ENCODE peak calls at places on chromosomes 1 and 21, in seven cellular contexts. D is colonic mucosa, Z is tibial nerve, R is keratinocyte, K is ascending aorta, F is pancreas, J is OCI-LY7. N is an unnamed sample. For H3K4me1, the result is how much of the 10 kb centered on the place peaks cover.

GRCh38 chr1:161185282-161185682 is 8.0 kb upstream of the B4GALT3 start:
- DNase-seq in D (peak), R (no peak), Z (peak), K (peak), F (no peak), J (peak), N (peak)

GRCh38 chr1:23638188-23638619 is 53.4 kb upstream of the RPL11 start:
- DNase-seq in K (no peak), R (no peak), D (no peak), Z (peak), F (no peak), J (peak), N (no peak)

GRCh38 chr1:208243522-208243850 is 698 bp downstream of the PLXNA2 start:
- DNase-seq in F (no peak), Z (no peak), J (no peak), D (no peak), K (no peak), R (no peak), N (no peak)

GRCh38 chr1:22166439-22166838 is 23.5 kb upstream of the WNT4 start:
- DNase-seq in Z (no peak), R (no peak), F (no peak), K (no peak), J (no peak), D (no peak), N (no peak)

GRCh38 chr1:237875291-237875690 is 15.4 kb downstream of the ZP4 start:
- DNase-seq in D (no peak), Z (no peak), K (no peak), F (no peak), R (no peak), J (no peak), N (no peak)

GRCh38 chr1:14810631-14811325 is 212.3 kb downstream of the KAZN start:
- DNase-seq in Z (no peak), D (no peak), R (no peak), J (no peak), F (no peak), K (no peak), N (no peak)

GRCh38 chr1:31227891-31228290 is 11.8 kb downstream of the NKAIN1 start:
- DNase-seq in D (no peak), F (no peak), Z (no peak), J (no peak), R (no peak), K (no peak), N (no peak)

GRCh38 chr21:39136711-39137110 is 46.5 kb downstream of the PSMG1 start:
- DNase-seq in K (no peak), D (no peak), F (no peak), J (no peak), R (no peak), Z (no peak), N (no peak)

GRCh38 chr1:173421266-173421665 is 55.9 kb upstream of the PRDX6 start:
- DNase-seq in R (no peak), Z (no peak), F (no peak), K (no peak), J (no peak), D (no peak), N (no peak)

GRCh38 chr1:231053493-231054162 is 13.6 kb upstream of the FAM89A start:
- DNase-seq in F (peak), K (no peak), R (no peak), D (peak), Z (peak), J (no peak), N (no peak)

GRCh38 chr1:27564710-27565649 is 39.0 kb downstream of the AHDC1 start:
- DNase-seq in D (no peak), R (no peak), K (no peak), J (no peak), F (no peak), Z (no peak), N (peak)

GRCh38 chr21:16116798-16117197 is 387.0 kb downstream of the USP25 start:
- DNase-seq in J (no peak), K (no peak), D (no peak), F (no peak), Z (no peak), R (no peak), N (no peak)

GRCh38 chr1:24903560-24903954 is 26.5 kb downstream of the RUNX3 start:
- DNase-seq in Z (no peak), D (no peak), R (no peak), J (no peak), K (peak), F (no peak), N (no peak)

GRCh38 chr21:45215214-45215613 is 72.5 kb downstream of the POFUT2 start:
- DNase-seq in Z (no peak), K (no peak), R (no peak), D (no peak), J (no peak), F (no peak), N (no peak)

GRCh38 chr1:18256318-18257235 is 149.0 kb downstream of the IGSF21 start:
- DNase-seq in F (peak), Z (peak), J (peak), D (peak), R (no peak), K (no peak), N (peak)

GRCh38 chr1:53327183-53327941 is 508 bp downstream of the LRP8 start:
- DNase-seq in K (no peak), Z (no peak), F (peak), D (peak), J (peak), R (no peak), N (no peak)

GRCh38 chr1:198205021-198205684 is 48.4 kb downstream of the NEK7 start:
- DNase-seq in F (no peak), J (no peak), D (no peak), R (no peak), K (no peak), Z (no peak), N (peak)

GRCh38 chr1:30779294-30780071 is 21.9 kb upstream of the LAPTM5 start:
- DNase-seq in D (peak), Z (peak), R (no peak), J (peak), F (peak), K (peak), N (peak)

GRCh38 chr1:199706826-199707606 is 320.5 kb upstream of the NR5A2 start:
- DNase-seq in J (no peak), F (no peak), R (no peak), K (no peak), D (no peak), Z (no peak), N (no peak)

GRCh38 chr1:42943166-42943565 is 15.5 kb downstream of the SLC2A1 start:
- DNase-seq in Z (no peak), R (peak), F (peak), J (no peak), K (peak), D (peak), N (peak)

GRCh38 chr1:147515046-147515869 is 26.0 kb upstream of the BCL9 start:
- DNase-seq in D (peak), F (peak), R (no peak), Z (no peak), J (peak), K (no peak), N (no peak)

GRCh38 chr1:36458910-36459309 is 5.3 kb downstream of the MRPS15 start:
- DNase-seq in F (no peak), R (no peak), K (no peak), Z (no peak), D (no peak), J (no peak), N (no peak)

GRCh38 chr1:96544831-96545221 is 176.8 kb upstream of the PTBP2 start:
- DNase-seq in R (no peak), D (no peak), K (no peak), Z (no peak), J (no peak), F (no peak), N (no peak)

GRCh38 chr1:173294853-173295252 is 87.7 kb upstream of the TNFSF4 start:
- DNase-seq in F (no peak), D (no peak), Z (no peak), J (no peak), R (no peak), K (no peak), N (no peak)

GRCh38 chr1:20587639-20588017 is 1.3 kb upstream of the CDA start:
- DNase-seq in K (no peak), J (no peak), D (peak), R (no peak), F (no peak), Z (peak), N (no peak)

GRCh38 chr1:59150537-59151386 is 146.1 kb upstream of the FGGY start:
- DNase-seq in K (peak), Z (peak), F (peak), D (peak), R (peak), J (no peak), N (peak)

GRCh38 chr1:113784104-113784779 is 25.0 kb upstream of the PHTF1 start:
- DNase-seq in Z (no peak), R (no peak), K (no peak), J (no peak), D (no peak), F (no peak), N (no peak)

GRCh38 chr1:170805957-170806662 is 129.2 kb upstream of the MROH9 start:
- DNase-seq in D (no peak), Z (peak), R (no peak), K (peak), J (no peak), F (no peak), N (no peak)

GRCh38 chr1:9825101-9826074 is 1.6 kb upstream of the CLSTN1 start:
- DNase-seq in D (peak), Z (peak), K (peak), F (peak), J (no peak), R (peak), N (peak)

GRCh38 chr1:207186503-207186902 is 82.5 kb downstream of the C4BPA start:
- DNase-seq in F (no peak), Z (no peak), D (no peak), R (no peak), K (no peak), J (no peak), N (no peak)

GRCh38 chr1:2483026-2483425 is 6.9 kb downstream of the PLCH2 start:
- DNase-seq in J (no peak), K (no peak), D (no peak), F (no peak), R (no peak), Z (no peak), N (no peak)

GRCh38 chr21:32083175-32083574 is 195.7 kb downstream of the MIS18A start:
- DNase-seq in J (no peak), F (no peak), R (no peak), K (no peak), D (no peak), Z (no peak), N (no peak)

GRCh38 chr1:227268943-227269342 is 49.3 kb downstream of the CDC42BPA start:
- DNase-seq in F (no peak), Z (no peak), K (no peak), R (no peak), J (no peak), D (no peak), N (no peak)

GRCh38 chr1:12185556-12186276 is 18.9 kb downstream of the TNFRSF1B start:
- DNase-seq in J (no peak), K (no peak), R (no peak), D (no peak), F (no peak), Z (no peak), N (no peak)
- H3K4me1 ChIP-seq in J (under half), K (under half), R (under half), D (under half), F (under half), Z (half or more), N (half or more)

GRCh38 chr1:109740615-109741373 is at the start of gene GSTM3:
- DNase-seq in R (no peak), D (no peak), Z (no peak), J (no peak), F (no peak), K (peak), N (no peak)
- TF ChIP-seq CTCF in R (no peak), D (no peak), Z (no peak), J (no peak), F (no peak), K (no peak), N (no peak)

GRCh38 chr1:52041551-52042185 is 8.1 kb upstream of the KTI12 start:
- DNase-seq in F (no peak), J (no peak), Z (no peak), R (no peak), D (no peak), K (no peak), N (no peak)

GRCh38 chr1:52045236-52045635 is 9.8 kb downstream of the TXNDC12 start:
- DNase-seq in Z (no peak), F (no peak), J (no peak), K (no peak), D (no peak), R (no peak), N (no peak)
- H3K27ac ChIP-seq in Z (no peak), F (no peak), J (no peak), K (no peak), D (no peak), R (no peak), N (no peak)

GRCh38 chr1:56561227-56562019 is 17.9 kb downstream of the PLPP3 start:
- DNase-seq in K (no peak), J (no peak), R (no peak), F (no peak), Z (no peak), D (no peak), N (no peak)

GRCh38 chr1:56551691-56552090 is 27.7 kb downstream of the PLPP3 start:
- DNase-seq in J (no peak), K (no peak), D (no peak), Z (no peak), F (no peak), R (no peak), N (no peak)

GRCh38 chr1:56550132-56550531 is 29.2 kb downstream of the PLPP3 start:
- DNase-seq in R (no peak), D (no peak), J (no peak), K (no peak), F (no peak), Z (no peak), N (no peak)

GRCh38 chr1:56557746-56558145 is 21.6 kb downstream of the PLPP3 start:
- DNase-seq in K (no peak), J (no peak), D (no peak), F (no peak), R (no peak), Z (no peak), N (no peak)

GRCh38 chr1:56555448-56555847 is 23.9 kb downstream of the PLPP3 start:
- DNase-seq in Z (no peak), R (no peak), F (no peak), D (no peak), J (no peak), K (no peak), N (no peak)
- H3K4me1 ChIP-seq in Z (under half), R (under half), F (under half), D (under half), J (under half), K (under half), N (half or more)

GRCh38 chr1:26536081-26536480 is 6.5 kb downstream of the RPS6KA1 start:
- DNase-seq in J (no peak), K (no peak), D (no peak), Z (no peak), R (no peak), F (no peak), N (no peak)

GRCh38 chr1:26538480-26539412 is 9.2 kb downstream of the RPS6KA1 start:
- DNase-seq in J (peak), F (peak), K (no peak), D (peak), Z (no peak), R (no peak), N (no peak)

GRCh38 chr1:26539722-26540121 is 10.2 kb downstream of the RPS6KA1 start:
- DNase-seq in R (no peak), D (no peak), Z (no peak), J (no peak), F (no peak), K (no peak), N (no peak)

GRCh38 chr1:26536521-26536920 is 7.0 kb downstream of the RPS6KA1 start:
- DNase-seq in J (no peak), R (no peak), K (no peak), F (no peak), D (no peak), Z (no peak), N (no peak)

GRCh38 chr1:26537951-26538352 is 8.4 kb downstream of the RPS6KA1 start:
- DNase-seq in D (peak), K (no peak), J (peak), R (no peak), Z (no peak), F (no peak), N (no peak)
- TF ChIP-seq CTCF in D (no peak), K (peak), J (no peak), R (peak), Z (peak), F (no peak), N (peak)

GRCh38 chr1:46619656-46620055 is 3.0 kb upstream of the MOB3C start:
- DNase-seq in R (no peak), D (no peak), F (no peak), K (no peak), J (no peak), Z (no peak), N (no peak)

GRCh38 chr1:46617833-46618232 is 1.2 kb upstream of the MOB3C start:
- DNase-seq in K (no peak), R (no peak), D (no peak), Z (no peak), J (no peak), F (no peak), N (no peak)

GRCh38 chr1:46617108-46617694 is 590 bp upstream of the MOB3C start:
- DNase-seq in F (no peak), R (no peak), D (no peak), Z (no peak), J (no peak), K (no peak), N (no peak)

GRCh38 chr1:46616277-46617107 is at the start of gene MOB3C:
- DNase-seq in D (peak), F (peak), Z (peak), J (peak), K (peak), R (no peak), N (peak)

DNA sequence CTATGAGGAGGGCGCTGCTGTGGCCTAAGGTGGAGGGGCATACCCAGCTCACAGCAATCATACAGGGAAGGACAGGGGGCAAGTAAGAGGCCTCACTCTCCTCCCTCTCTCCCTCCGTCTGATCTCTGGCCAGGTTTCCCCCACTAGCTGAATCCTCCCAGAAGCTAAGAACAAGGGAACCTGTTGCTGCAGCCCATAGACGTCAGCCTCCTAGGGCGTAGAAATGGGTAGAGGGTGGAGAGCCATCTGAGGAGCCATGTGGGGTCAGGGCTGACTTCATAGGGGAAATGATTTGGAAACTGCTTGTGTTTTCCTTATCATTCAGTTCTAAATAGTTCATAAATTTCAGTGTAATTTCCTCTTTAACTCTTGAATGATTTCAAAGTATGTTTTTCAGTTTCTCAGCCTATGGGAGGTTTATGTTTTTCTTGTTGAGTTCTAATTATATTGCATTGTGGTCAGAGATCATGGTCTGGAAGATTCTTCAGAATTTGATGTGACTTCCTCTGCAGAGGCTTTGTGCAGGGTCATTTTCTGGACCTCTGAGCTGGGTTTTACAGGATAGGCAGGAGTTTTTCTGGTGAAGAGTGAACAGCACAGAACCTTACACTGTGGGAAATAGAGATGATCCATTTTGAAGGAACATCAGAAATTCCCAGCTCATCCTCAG is 2.3 kb upstream of the MOB3C start:
- DNase-seq in R (no peak), K (no peak), F (no peak), D (no peak), Z (no peak), J (no peak), N (no peak)
- H3K27ac ChIP-seq in R (no peak), K (no peak), F (no peak), D (no peak), Z (no peak), J (no peak), N (no peak)

GRCh38 chr1:234604393-234604725 is 5.6 kb downstream of the IRF2BP2 start:
- DNase-seq in R (no peak), K (no peak), Z (no peak), D (no peak), J (no peak), F (no peak), N (no peak)

GRCh38 chr1:234605493-234605982 is 4.4 kb downstream of the IRF2BP2 start:
- DNase-seq in R (no peak), Z (no peak), J (no peak), F (no peak), K (no peak), D (no peak), N (no peak)

GRCh38 chr1:234602334-234603220 is 7.4 kb downstream of the IRF2BP2 start:
- DNase-seq in R (peak), F (peak), K (peak), J (peak), Z (peak), D (peak), N (no peak)

GRCh38 chr1:234604726-234605492 is 5.1 kb downstream of the IRF2BP2 start:
- DNase-seq in D (no peak), K (no peak), F (no peak), Z (no peak), J (no peak), R (no peak), N (no peak)

GRCh38 chr1:234603221-234604204 is 6.5 kb downstream of the IRF2BP2 start:
- DNase-seq in F (no peak), K (no peak), J (no peak), Z (no peak), D (no peak), R (no peak), N (no peak)
- H3K4me1 ChIP-seq in F (under half), K (under half), J (half or more), Z (half or more), D (under half), R (under half), N (half or more)

DNA sequence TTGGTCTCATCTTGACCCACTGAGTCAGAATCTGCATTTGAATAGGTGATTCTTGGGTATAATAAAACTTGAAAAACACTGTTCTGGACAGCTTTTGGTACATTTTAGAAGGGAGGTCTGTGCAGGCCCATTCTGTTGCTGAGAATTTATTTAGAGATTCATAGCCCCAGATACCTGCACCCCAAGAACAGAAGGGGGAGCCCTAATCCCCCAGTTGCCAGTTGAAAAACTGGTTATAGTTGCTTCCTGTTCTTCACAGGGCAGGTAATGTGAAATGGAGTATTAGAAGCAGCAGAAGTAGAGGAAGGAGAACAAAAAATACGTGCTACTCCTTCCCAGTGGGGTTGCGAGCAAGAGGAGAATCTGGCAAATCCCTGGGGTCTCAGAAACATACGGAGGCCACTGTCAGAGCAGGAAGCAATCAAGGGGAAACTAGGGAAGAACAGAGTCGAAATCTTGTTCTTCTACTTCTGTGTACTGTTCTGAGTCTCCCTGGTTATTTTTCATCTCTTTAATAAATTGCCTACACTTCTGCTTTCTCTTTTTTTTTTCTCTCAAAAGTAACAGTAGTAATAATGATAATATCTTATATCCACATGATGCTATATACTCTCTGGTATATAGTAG is 4.6 kb upstream of the CLCA2 start:
- DNase-seq in Z (peak), D (peak), K (no peak), R (no peak), J (peak), F (no peak), N (no peak)
- TF ChIP-seq CTCF in Z (peak), D (peak), K (no peak), R (peak), J (peak), F (no peak), N (peak)

DNA sequence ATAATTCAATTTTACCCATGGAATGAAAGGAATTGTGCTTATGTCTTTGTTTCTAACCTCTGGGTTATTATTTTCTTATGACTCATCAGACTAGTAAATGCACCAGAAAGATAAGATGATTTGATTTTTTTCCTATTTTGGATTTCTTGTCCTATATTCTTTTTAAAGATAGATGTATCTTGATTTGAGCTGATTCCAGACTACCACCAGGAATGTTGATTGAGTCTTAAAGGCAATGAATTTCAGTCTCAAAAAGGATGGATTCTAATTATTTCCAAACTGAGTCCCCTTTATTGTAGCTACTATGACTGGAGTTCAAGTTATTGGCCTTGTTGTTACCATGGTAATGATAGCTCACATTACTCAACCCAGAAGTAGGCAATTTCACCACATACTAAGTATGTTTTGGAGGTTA is 95.8 kb upstream of the RGS4 start:
- DNase-seq in R (no peak), K (no peak), D (no peak), J (no peak), Z (no peak), F (no peak), N (no peak)
- H3K27ac ChIP-seq in R (no peak), K (no peak), D (no peak), J (no peak), Z (no peak), F (no peak), N (no peak)